ENCODE peak calls at places on chromosomes 4 and X, in eight cellular contexts. E, G, O, U, X, J, C and K are unnamed samples.

GRCh38 chrX:149151805-149152757 is 353.0 kb downstream of the IDS start:
- DNase-seq in U (no peak), O (no peak), E (no peak), J (no peak), G (no peak), X (no peak), C (no peak), K (peak)

GRCh38 chrX:124736553-124737240 is 390.3 kb downstream of the SH2D1A start:
- DNase-seq in C (peak), E (no peak), U (no peak), X (no peak), G (peak), O (no peak), J (no peak), K (no peak)

GRCh38 chrX:37378830-37379229 is 29.7 kb downstream of the PRRG1 start:
- DNase-seq in C (no peak), O (no peak), G (no peak), U (no peak), J (no peak), E (no peak), X (no peak), K (no peak)

GRCh38 chr4:43837604-43838003 is 611.0 kb downstream of the KCTD8 start:
- DNase-seq in G (no peak), J (no peak), E (no peak), C (no peak), X (no peak), O (no peak), U (no peak), K (no peak)

GRCh38 chr4:185515248-185515647 is 20.1 kb downstream of the PDLIM3 start:
- DNase-seq in E (no peak), X (no peak), G (no peak), U (no peak), O (no peak), J (no peak), C (no peak), K (no peak)

GRCh38 chr4:73653695-73654106 is 33.5 kb upstream of the RASSF6 start:
- DNase-seq in O (no peak), J (no peak), E (peak), C (no peak), G (no peak), U (peak), X (peak), K (peak)

GRCh38 chr4:38560763-38561558 is 103.0 kb upstream of the KLF3 start:
- DNase-seq in X (no peak), J (no peak), G (no peak), O (no peak), U (peak), C (no peak), E (no peak), K (peak)

GRCh38 chr4:186104114-186104894 is at the start of gene FAM149A:
- DNase-seq in O (peak), X (peak), J (no peak), E (peak), U (peak), C (peak), G (peak), K (peak)

GRCh38 chrX:136646602-136647239 is 1.2 kb upstream of the CD40LG start:
- DNase-seq in J (no peak), X (no peak), G (no peak), C (no peak), U (no peak), E (no peak), O (no peak), K (no peak)

GRCh38 chr4:173334891-173335754 is 965 bp upstream of the HMGB2 start:
- DNase-seq in O (peak), C (peak), J (peak), X (peak), G (no peak), E (peak), U (peak), K (peak)
- TF ChIP-seq CTCF in O (no peak), C (no peak), J (no peak), X (no peak), G (no peak), E (no peak), U (no peak), K (no peak)

GRCh38 chrX:72048515-72049455 is 82.9 kb downstream of the RTL5 start:
- DNase-seq in J (no peak), E (no peak), O (peak), U (no peak), X (no peak), G (no peak), C (no peak), K (no peak)
- TF ChIP-seq CTCF in J (no peak), E (no peak), O (peak), U (no peak), X (no peak), G (no peak), C (no peak), K (no peak)

DNA sequence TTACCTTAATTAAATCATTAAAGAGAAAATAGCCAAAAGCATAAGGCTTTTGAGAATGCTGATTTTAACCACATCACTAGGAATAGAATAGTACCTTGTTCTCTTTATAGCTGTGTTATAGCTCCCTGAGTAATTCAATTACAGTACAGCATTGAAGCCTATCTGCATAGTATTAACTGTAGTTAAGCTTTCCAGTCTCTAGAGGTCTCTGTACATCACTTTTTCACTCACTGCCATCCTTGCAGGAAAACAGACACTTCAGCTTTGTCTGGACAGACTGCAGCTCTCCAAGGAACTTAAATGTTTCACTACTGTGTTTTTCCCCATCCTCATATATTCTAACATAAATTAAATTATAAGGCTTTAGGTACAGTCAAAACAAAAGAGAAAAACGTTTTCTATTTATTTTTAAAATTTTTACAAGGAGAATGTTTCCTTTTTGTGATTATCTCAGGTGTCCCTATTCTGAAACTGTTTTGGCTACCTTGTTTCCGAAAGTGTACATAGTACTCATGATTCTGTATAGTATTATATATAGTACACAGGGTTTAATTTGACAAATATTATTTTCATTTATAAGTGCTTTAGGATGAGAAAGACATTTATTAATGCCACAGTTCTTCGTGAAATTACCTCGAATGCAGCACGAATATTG is 407.9 kb downstream of the PCDH18 start:
- DNase-seq in X (no peak), J (peak), E (no peak), U (peak), O (peak), G (no peak), C (no peak), K (peak)
- TF ChIP-seq CTCF in X (no peak), J (peak), E (peak), U (peak), O (peak), G (no peak), C (no peak), K (peak)

GRCh38 chr4:139282375-139283075 is 2.5 kb upstream of the MGARP start:
- DNase-seq in O (no peak), J (peak), U (no peak), X (no peak), G (no peak), C (no peak), E (no peak), K (no peak)

GRCh38 chr4:139279723-139280620 is at the start of gene MGARP:
- DNase-seq in X (peak), C (no peak), E (peak), O (peak), U (peak), G (no peak), J (no peak), K (peak)

GRCh38 chr4:139278956-139279722 is 886 bp downstream of the MGARP start:
- DNase-seq in O (no peak), U (no peak), E (no peak), G (no peak), J (no peak), X (peak), C (no peak), K (no peak)

GRCh38 chr4:139278450-139278849 is 1.6 kb downstream of the MGARP start:
- DNase-seq in U (no peak), X (no peak), E (no peak), O (no peak), C (no peak), J (no peak), G (no peak), K (no peak)

DNA sequence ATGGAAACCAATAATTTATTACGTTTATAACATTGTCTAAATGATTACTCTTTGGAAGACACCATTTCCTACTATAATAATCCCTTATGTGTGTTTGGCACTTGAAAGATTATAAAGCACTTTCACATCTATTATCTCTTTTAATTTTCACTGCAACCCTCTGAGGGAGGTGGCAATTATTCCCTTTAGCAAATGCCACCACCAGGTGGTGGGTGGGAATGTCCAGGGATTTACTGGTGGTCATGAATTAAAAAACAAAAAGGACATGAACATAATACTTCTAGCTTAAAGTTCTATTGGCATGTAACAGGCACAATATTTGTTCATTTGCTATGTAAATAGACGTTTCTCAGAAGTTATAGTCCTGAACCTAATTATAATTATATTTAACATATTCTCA is 1.2 kb upstream of the MGARP start:
- DNase-seq in J (no peak), O (no peak), U (no peak), E (no peak), X (no peak), G (no peak), C (no peak), K (no peak)
- TF ChIP-seq CTCF in J (peak), O (peak), U (no peak), E (no peak), X (no peak), G (no peak), C (no peak), K (peak)

GRCh38 chr4:113762851-113763172 is 1.3 kb upstream of the CAMK2D start:
- DNase-seq in C (no peak), X (no peak), E (no peak), J (no peak), G (no peak), O (no peak), U (no peak), K (no peak)
- TF ChIP-seq CTCF in C (no peak), X (no peak), E (no peak), J (peak), G (no peak), O (no peak), U (no peak), K (no peak)

DNA sequence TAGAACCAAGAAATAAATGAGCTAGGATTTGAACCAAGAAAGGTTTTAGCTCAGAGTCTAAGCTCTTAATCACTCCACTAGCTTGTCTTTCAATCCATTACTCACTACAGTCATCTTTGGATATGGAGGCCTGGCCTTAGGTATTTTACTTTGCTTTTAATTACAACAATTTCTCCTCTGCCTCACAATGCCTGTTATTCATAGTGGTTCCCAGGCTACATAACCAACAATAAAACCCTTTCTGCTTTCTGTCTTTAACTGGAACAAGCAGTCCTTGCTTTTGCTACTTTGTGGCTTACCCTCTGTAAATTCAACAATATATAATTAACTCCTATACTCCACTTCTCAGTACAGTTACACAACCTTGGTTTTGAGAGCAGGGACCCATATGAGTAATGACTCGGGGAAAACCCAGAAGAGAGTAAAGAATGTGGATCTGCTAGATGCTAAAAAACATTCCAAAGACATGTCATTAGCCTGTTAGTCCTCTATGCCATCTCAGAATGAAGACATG is 94.7 kb upstream of the NAP1L5 start:
- DNase-seq in G (no peak), C (no peak), J (peak), U (peak), O (no peak), X (no peak), E (no peak), K (peak)
- TF ChIP-seq CTCF in G (no peak), C (no peak), J (no peak), U (no peak), O (no peak), X (no peak), E (no peak), K (no peak)